ENCODE peak calls at places on chromosomes 3 and 15, in four cellular contexts. D, J, L and Z are unnamed samples.

GRCh38 chr3:49602877-49603411 is 48.7 kb downstream of the BSN start:
- DNase-seq in D (no peak), J (no peak), L (no peak), Z (no peak)

GRCh38 chr3:127688022-127688415 is 15.3 kb downstream of the ABTB1 start:
- DNase-seq in D (no peak), J (no peak), L (no peak), Z (no peak)

GRCh38 chr15:97482521-97482920 is 478.0 kb upstream of the ARRDC4 start:
- DNase-seq in D (no peak), J (no peak), L (no peak), Z (no peak)

GRCh38 chr15:67613708-67614107 is 71.2 kb downstream of the MAP2K5 start:
- DNase-seq in D (no peak), J (no peak), L (no peak), Z (no peak)

GRCh38 chr3:39150803-39151631 is 2.4 kb downstream of the CSRNP1 start:
- DNase-seq in D (peak; percentile 97), J (peak; percentile 87), L (peak; percentile 95), Z (no peak)

GRCh38 chr15:69314736-69315135 is 16.0 kb downstream of the PAQR5 start:
- DNase-seq in D (no peak), J (no peak), L (no peak), Z (no peak)

GRCh38 chr3:43909149-43909548 is 218.4 kb downstream of the ABHD5 start:
- DNase-seq in D (peak; percentile 1), J (no peak), L (no peak), Z (no peak)

GRCh38 chr3:98734311-98734710 is 28.8 kb upstream of the ST3GAL6 start:
- DNase-seq in D (no peak), J (no peak), L (peak; percentile 67), Z (no peak)

GRCh38 chr15:31352283-31352880 is 25.7 kb downstream of the KLF13 start:
- DNase-seq in D (peak; percentile 4), J (no peak), L (no peak), Z (no peak)

GRCh38 chr3:68996356-68996995 is 17.0 kb downstream of the EOGT start:
- DNase-seq in D (peak; percentile 84), J (no peak), L (no peak), Z (no peak)

GRCh38 chr3:197795200-197795599 is 4.1 kb downstream of the LRCH3 start:
- DNase-seq in D (peak; percentile 79), J (no peak), L (no peak), Z (no peak)

GRCh38 chr3:133717424-133717823 is 28.8 kb upstream of the TF start:
- DNase-seq in D (no peak), J (no peak), L (no peak), Z (no peak)

GRCh38 chr15:43132830-43133428 is 457 bp upstream of the TMEM62 start:
- DNase-seq in D (no peak), J (peak; percentile 52), L (peak; percentile 5), Z (no peak)

GRCh38 chr15:42020713-42021273 is at the start of gene PLA2G4E:
- DNase-seq in D (no peak), J (no peak), L (no peak), Z (no peak)

GRCh38 chr3:42733501-42734262 is 31.1 kb upstream of the HHATL start:
- DNase-seq in D (no peak), J (no peak), L (no peak), Z (no peak)

GRCh38 chr15:45640610-45641009 is 5.8 kb downstream of the SQOR start:
- DNase-seq in D (peak; percentile 96), J (no peak), L (peak; percentile 95), Z (no peak)

GRCh38 chr3:32340039-32340438 is 51.6 kb upstream of the CMTM7 start:
- DNase-seq in D (peak; percentile 35), J (peak; percentile 51), L (peak; percentile 36), Z (no peak)

GRCh38 chr3:154121236-154122095 is at the start of gene ARHGEF26:
- DNase-seq in D (peak; percentile 56), J (peak; percentile 84), L (peak; percentile 84), Z (no peak)

GRCh38 chr3:51845129-51845528 is 16.3 kb upstream of the IQCF2 start:
- DNase-seq in D (no peak), J (no peak), L (no peak), Z (no peak)

GRCh38 chr15:29765898-29766537 is 56.2 kb downstream of the TJP1 start:
- DNase-seq in D (no peak), J (no peak), L (no peak), Z (no peak)

GRCh38 chr15:100934735-100935134 is 15.6 kb downstream of the LRRK1 start:
- DNase-seq in D (peak; percentile 18), J (no peak), L (no peak), Z (no peak)

GRCh38 chr3:9817437-9817836 is 7.4 kb downstream of the TTLL3 start:
- DNase-seq in D (no peak), J (no peak), L (no peak), Z (no peak)

GRCh38 chr3:9820543-9820942 is 10.5 kb downstream of the TTLL3 start:
- DNase-seq in D (no peak), J (no peak), L (no peak), Z (no peak)

GRCh38 chr3:9818666-9819335 is 8.7 kb downstream of the TTLL3 start:
- DNase-seq in D (no peak), J (no peak), L (no peak), Z (no peak)

GRCh38 chr3:9812870-9813483 is 2.9 kb downstream of the TTLL3 start:
- DNase-seq in D (no peak), J (no peak), L (no peak), Z (no peak)

GRCh38 chr3:9815986-9816385 is 5.9 kb downstream of the TTLL3 start:
- DNase-seq in D (no peak), J (no peak), L (no peak), Z (no peak)
- TF ChIP-seq FOS in D (no peak), J (no peak), L (no peak), Z (no peak)

DNA sequence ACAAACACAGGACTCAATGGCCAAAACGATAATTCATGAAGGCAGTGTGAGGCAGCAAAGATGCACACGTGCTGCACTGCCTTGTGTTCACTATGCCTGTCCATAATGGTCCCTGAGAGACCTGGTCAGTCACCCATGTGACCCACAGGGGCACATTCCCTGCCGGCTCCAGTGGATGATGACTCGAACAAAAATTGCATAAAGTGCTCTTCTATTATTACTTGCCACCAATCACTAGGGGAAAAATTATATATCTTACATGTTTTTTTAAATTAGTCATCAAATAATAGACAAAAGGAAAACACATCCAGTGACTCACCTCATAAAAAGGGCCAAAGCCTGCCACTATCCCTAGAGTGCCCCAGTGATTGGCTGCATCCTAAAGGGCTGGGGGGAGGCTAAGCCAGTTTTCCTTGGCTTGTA is 47.5 kb downstream of the UBP1 start:
- DNase-seq in D (peak; percentile 93), J (no peak), L (peak; percentile 92), Z (no peak)
- TF ChIP-seq FOS in D (peak; percentile 93), J (no peak), L (peak; percentile 95), Z (no peak)

GRCh38 chr15:57862761-57863160 is 156.2 kb downstream of the POLR2M start:
- DNase-seq in D (no peak), J (peak; percentile 4), L (no peak), Z (no peak)

GRCh38 chr15:57861805-57862586 is 155.5 kb downstream of the POLR2M start:
- DNase-seq in D (peak; percentile 64), J (peak; percentile 23), L (peak; percentile 91), Z (no peak)

GRCh38 chr15:57865294-57865693 is 158.8 kb downstream of the POLR2M start:
- DNase-seq in D (no peak), J (peak; percentile 37), L (no peak), Z (no peak)

GRCh38 chr15:57867970-57868791 is 161.7 kb downstream of the POLR2M start:
- DNase-seq in D (no peak), J (no peak), L (no peak), Z (no peak)

GRCh38 chr15:57866149-57866736 is 159.7 kb downstream of the POLR2M start:
- DNase-seq in D (peak; percentile 15), J (peak; percentile 82), L (peak; percentile 72), Z (no peak)
- TF ChIP-seq FOS in D (no peak), J (no peak), L (no peak), Z (no peak)

GRCh38 chr3:134904796-134905646 is 110.0 kb downstream of the EPHB1 start:
- DNase-seq in D (no peak), J (no peak), L (no peak), Z (peak; percentile 55)
- TF ChIP-seq FOS in D (no peak), J (no peak), L (no peak), Z (no peak)

DNA sequence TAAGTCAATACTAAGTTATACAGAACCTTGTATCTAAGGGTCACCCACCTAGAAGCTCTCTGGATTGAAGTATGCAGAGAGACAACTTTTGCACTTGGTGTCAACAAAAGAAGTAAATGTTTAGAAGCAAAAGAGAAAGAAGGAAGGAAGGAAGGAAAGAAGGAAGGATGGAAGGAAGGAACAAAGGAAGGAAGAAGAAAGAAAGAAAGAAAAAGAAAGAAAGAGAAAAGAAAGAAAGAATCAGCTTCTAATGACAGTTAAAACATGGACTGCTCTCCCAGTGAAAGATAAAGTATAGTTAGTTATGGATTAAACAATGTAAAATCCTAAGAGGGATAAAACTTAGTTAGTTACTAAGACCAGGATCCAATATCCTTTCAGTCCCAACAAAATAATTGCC is 613.8 kb upstream of the NR2F2 start:
- DNase-seq in D (no peak), J (no peak), L (no peak), Z (no peak)
- TF ChIP-seq FOS in D (no peak), J (no peak), L (no peak), Z (no peak)

GRCh38 chr15:64092864-64093626 is 593 bp downstream of the CIAO2A start:
- DNase-seq in D (peak; percentile 64), J (peak; percentile 85), L (peak; percentile 65), Z (no peak)

GRCh38 chr15:64092075-64092820 is 1.4 kb downstream of the CIAO2A start:
- DNase-seq in D (no peak), J (peak; percentile 51), L (no peak), Z (no peak)

GRCh38 chr15:64090527-64090926 is 3.1 kb downstream of the CIAO2A start:
- DNase-seq in D (no peak), J (no peak), L (no peak), Z (no peak)

GRCh38 chr15:64093627-64094417 is at the start of gene CIAO2A:
- DNase-seq in D (peak; percentile 98), J (peak; percentile 99), L (peak; percentile 99), Z (peak; percentile 99)

DNA sequence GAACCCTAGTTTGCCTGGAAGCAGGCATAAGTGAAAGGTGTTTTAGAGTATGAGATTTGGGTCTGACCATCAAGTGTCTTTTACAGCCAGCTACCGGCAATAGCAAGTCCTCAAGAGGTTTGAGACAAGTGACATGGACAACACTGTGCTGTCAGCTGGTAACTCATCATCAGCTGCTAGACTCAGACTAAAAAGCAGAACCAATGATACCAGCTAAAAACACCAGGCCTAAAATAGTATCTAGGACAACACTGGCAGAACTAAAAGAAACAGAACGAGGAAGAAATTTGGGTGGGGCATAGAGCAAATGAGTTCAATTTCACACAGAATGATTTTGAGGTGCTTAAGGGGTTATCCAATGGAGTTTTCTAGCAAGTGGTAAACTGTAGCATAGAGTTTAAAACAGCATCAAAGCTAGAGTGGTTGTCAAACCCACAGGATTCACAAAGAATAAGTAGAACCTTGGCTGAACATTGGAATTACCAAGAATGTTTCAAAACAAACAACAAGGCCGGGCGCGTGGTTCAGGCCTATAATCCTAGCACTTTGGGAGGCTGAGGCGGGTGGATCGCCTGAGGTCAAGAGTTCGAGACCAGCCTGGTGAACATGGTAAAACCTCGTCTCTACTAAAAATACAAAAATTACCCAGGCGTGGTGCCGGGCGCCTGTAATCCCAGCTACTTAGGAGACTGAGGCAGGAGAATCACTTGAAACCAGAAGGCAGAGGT is 3.9 kb downstream of the CIAO2A start:
- DNase-seq in D (no peak), J (no peak), L (no peak), Z (peak; percentile 68)
- TF ChIP-seq FOS in D (no peak), J (no peak), L (no peak), Z (no peak)